ENCODE peak calls at places on chromosome 10, in seven cellular contexts. Q, A, X, L, V, S and N are unnamed samples.

GRCh38 chr10:34815174-34816066 is at the start of gene PARD3:
- DNase-seq in Q (no peak), A (peak; percentile 60), X (peak; percentile 58), L (peak; percentile 45), V (no peak), S (peak; percentile 87), N (no peak)

GRCh38 chr10:3131098-3131497 is 41.5 kb downstream of the PITRM1 start:
- DNase-seq in Q (no peak), A (peak; percentile 53), X (no peak), L (no peak), V (no peak), S (no peak), N (no peak)

GRCh38 chr10:6170638-6171037 is 32.1 kb upstream of the PFKFB3 start:
- DNase-seq in Q (no peak), A (peak; percentile 85), X (no peak), L (no peak), V (no peak), S (no peak), N (no peak)

GRCh38 chr10:119209050-119209735 is 1.8 kb downstream of the GRK5 start:
- DNase-seq in Q (peak; percentile 78), A (peak; percentile 25), X (peak; percentile 68), L (peak; percentile 38), V (peak; percentile 79), S (peak; percentile 77), N (no peak)

GRCh38 chr10:119251315-119251708 is 43.9 kb downstream of the GRK5 start:
- DNase-seq in Q (no peak), A (no peak), X (peak; percentile 86), L (no peak), V (no peak), S (no peak), N (no peak)

GRCh38 chr10:59268460-59268859 is 92.0 kb downstream of the PHYHIPL start:
- DNase-seq in Q (no peak), A (no peak), X (no peak), L (no peak), V (no peak), S (no peak), N (no peak)

GRCh38 chr10:21533577-21534475 is at the start of gene MLLT10:
- DNase-seq in Q (peak; percentile 87), A (peak; percentile 90), X (peak; percentile 95), L (peak; percentile 91), V (peak; percentile 92), S (peak; percentile 99), N (peak; percentile 94)

GRCh38 chr10:44973323-44974081 is 5.1 kb downstream of the DEPP1 start:
- DNase-seq in Q (no peak), A (peak; percentile 42), X (no peak), L (no peak), V (no peak), S (no peak), N (no peak)

GRCh38 chr10:28685717-28686116 is 8.4 kb downstream of the BAMBI start:
- DNase-seq in Q (no peak), A (no peak), X (no peak), L (no peak), V (no peak), S (no peak), N (no peak)